ENCODE peak calls at places on chromosomes 13 and 19, in six cellular contexts. X is T-helper 17 cell; M is MCF 10A; W is endothelial cell of umbilical vein; K is activated T-helper 1 cell treated with anti-CD3 and anti-CD28 coated beads, Interleukin-2, amount 50 U/mL, for 16 hours; T is CD4-positive, alpha-beta T cell. C is an unnamed sample.

GRCh38 chr19:16025108-16026101 is 50.9 kb upstream of the TPM4 start:
- DNase-seq in M (peak), X (no peak), K (no peak), T (no peak), W (peak), C (peak)

GRCh38 chr19:33325920-33326319 is 23.6 kb upstream of the CEBPA start:
- DNase-seq in M (peak), T (no peak), W (no peak), K (no peak), X (no peak), C (no peak)

GRCh38 chr19:48390188-48391099 is 907 bp downstream of the KDELR1 start:
- DNase-seq in W (peak), X (peak), M (peak), K (peak), T (peak), C (peak)

GRCh38 chr19:18742324-18742723 is 48.8 kb downstream of the COMP start:
- DNase-seq in T (no peak), X (no peak), M (no peak), K (no peak), W (no peak), C (no peak)

GRCh38 chr13:100063333-100063732 is 25.6 kb upstream of the PCCA start:
- DNase-seq in K (no peak), M (peak), X (no peak), W (no peak), T (no peak), C (no peak)

GRCh38 chr19:47608074-47608907 is 643 bp upstream of the BICRA start:
- DNase-seq in W (peak), M (peak), X (peak), T (peak), K (peak), C (peak)

GRCh38 chr13:43325636-43326035 is 302.2 kb downstream of the DNAJC15 start:
- DNase-seq in T (no peak), K (no peak), X (no peak), W (no peak), M (no peak), C (no peak)

GRCh38 chr19:55340784-55341147 is 1.1 kb downstream of the KMT5C start:
- DNase-seq in M (no peak), W (peak), T (no peak), K (no peak), X (no peak), C (no peak)

GRCh38 chr13:113591750-113592149 is 7.2 kb downstream of the TFDP1 start:
- DNase-seq in M (no peak), T (no peak), K (no peak), W (no peak), X (no peak), C (no peak)

GRCh38 chr19:35963514-35963913 is 27.3 kb downstream of the LRFN3 start:
- DNase-seq in T (no peak), M (peak), K (no peak), W (peak), X (no peak), C (peak)

GRCh38 chr13:25352806-25353205 is 19.0 kb upstream of the ATP8A2 start:
- DNase-seq in X (no peak), W (no peak), M (no peak), T (no peak), K (no peak), C (no peak)

GRCh38 chr19:37329686-37330085 is 41.2 kb upstream of the ZNF527 start:
- DNase-seq in W (no peak), X (no peak), K (no peak), M (peak), T (no peak), C (peak)

GRCh38 chr13:110479648-110480047 is 81.9 kb downstream of the RAB20 start:
- DNase-seq in T (no peak), X (no peak), K (no peak), M (no peak), W (no peak), C (no peak)

GRCh38 chr13:35554972-35555623 is 78.6 kb upstream of the MAB21L1 start:
- DNase-seq in T (no peak), M (no peak), X (no peak), K (no peak), W (peak), C (no peak)

GRCh38 chr19:38731654-38732301 is 12.5 kb downstream of the CAPN12 start:
- DNase-seq in X (no peak), W (no peak), M (no peak), K (no peak), T (no peak), C (no peak)

GRCh38 chr13:46615888-46616531 is 63.0 kb downstream of the LRCH1 start:
- DNase-seq in W (peak), X (no peak), T (no peak), M (no peak), K (no peak), C (no peak)

GRCh38 chr13:67063036-67063435 is 167.1 kb downstream of the PCDH9 start:
- DNase-seq in X (no peak), K (no peak), W (no peak), T (no peak), M (no peak), C (no peak)

GRCh38 chr13:50129065-50129922 is 114.0 kb downstream of the KCNRG start:
- DNase-seq in T (no peak), W (no peak), K (no peak), M (no peak), X (peak), C (no peak)

GRCh38 chr13:23628765-23629565 is 58.8 kb downstream of the TNFRSF19 start:
- DNase-seq in M (no peak), T (no peak), X (no peak), K (no peak), W (no peak), C (no peak)

GRCh38 chr13:27280009-27280646 is 9.5 kb downstream of the RASL11A start:
- DNase-seq in X (no peak), M (no peak), W (no peak), T (no peak), K (no peak), C (no peak)

GRCh38 chr13:107466326-107466725 is 749.0 kb downstream of the LIG4 start:
- DNase-seq in W (peak), K (no peak), M (peak), X (no peak), T (no peak), C (peak)

GRCh38 chr13:95106562-95106961 is 194.7 kb downstream of the ABCC4 start:
- DNase-seq in M (no peak), T (no peak), K (no peak), W (no peak), X (no peak), C (no peak)

GRCh38 chr19:29753190-29753933 is 38.3 kb upstream of the C19orf12 start:
- DNase-seq in T (no peak), K (no peak), X (no peak), W (no peak), M (no peak), C (no peak)

GRCh38 chr13:94607939-94608338 is 6.3 kb downstream of the GPR180 start:
- DNase-seq in T (no peak), W (no peak), K (no peak), X (no peak), M (no peak), C (no peak)

GRCh38 chr19:16969127-16969526 is 57.5 kb downstream of the CPAMD8 start:
- DNase-seq in T (no peak), M (peak), W (no peak), X (no peak), K (no peak), C (peak)

GRCh38 chr19:50205681-50206138 is 2.3 kb downstream of the MYH14 start:
- DNase-seq in T (no peak), K (no peak), W (no peak), M (no peak), X (no peak), C (no peak)